ENCODE peak calls at places on chromosomes 3 and 15, in six cellular contexts. S is coronary artery; R is activated naive CD4-positive, alpha-beta T cell; D is DMS153; Y is GM04503; B is stimulated activated naive CD8-positive, alpha-beta T cell treated with anti-CD3 and anti-CD28 coated beads, Interleukin-15, Interleukin-2, amounts not matched to agents 100 U/mL and 50 U/mL, for 24 hours. O is an unnamed sample.

GRCh38 chr15:70761046-70761445 is 2.3 kb downstream of the UACA start:
- DNase-seq in R (no peak), Y (no peak), S (no peak), D (no peak), B (no peak), O (no peak)

GRCh38 chr3:156483961-156484787 is 70.7 kb downstream of the SSR3 start:
- DNase-seq in B (peak), S (no peak), D (no peak), Y (no peak), R (no peak), O (peak)

GRCh38 chr3:87260270-87260669 is 16.1 kb downstream of the POU1F1 start:
- DNase-seq in Y (peak), D (peak), S (no peak), B (peak), R (no peak), O (peak)

GRCh38 chr3:59784164-59784563 is 734.3 kb upstream of the CFAP20DC start:
- DNase-seq in D (no peak), Y (no peak), B (no peak), S (no peak), R (no peak), O (no peak)

GRCh38 chr15:95822946-95823345 is 507.6 kb upstream of the NR2F2 start:
- DNase-seq in R (no peak), D (no peak), S (no peak), Y (no peak), B (no peak), O (no peak)

GRCh38 chr15:67090297-67091072 is 25.1 kb downstream of the SMAD3 start:
- DNase-seq in S (no peak), D (no peak), B (no peak), Y (no peak), R (no peak), O (no peak)

GRCh38 chr3:46594723-46595122 is 17.6 kb upstream of the FAM240A start:
- DNase-seq in B (no peak), R (no peak), Y (no peak), D (no peak), S (no peak), O (no peak)

GRCh38 chr3:49296781-49297420 is 19.9 kb upstream of the C3orf62 start:
- DNase-seq in B (no peak), S (no peak), R (no peak), D (no peak), Y (no peak), O (peak)

GRCh38 chr15:72958634-72959033 is 93.6 kb upstream of the NEO1 start:
- DNase-seq in B (no peak), S (no peak), D (no peak), Y (no peak), R (no peak), O (no peak)

GRCh38 chr3:113791381-113791780 is 44.5 kb downstream of the ATP6V1A start:
- DNase-seq in S (no peak), D (no peak), Y (no peak), B (no peak), R (no peak), O (no peak)

GRCh38 chr3:123552095-123552714 is 32.6 kb downstream of the HACD2 start:
- DNase-seq in Y (no peak), D (no peak), S (no peak), B (no peak), R (no peak), O (peak)

O was measured in lung microvascular endothelial cell.